ENCODE peak calls at places on chromosomes 6 and 20, in five cellular contexts. S is activated T-cell treated with anti-CD3 and anti-CD28 coated beads, Interleukin-2, amount 50 U/mL, for 48 hours; O is KG1; J is stimulated activated effector memory CD8-positive, alpha-beta T cell treated with anti-CD3 and anti-CD28 coated beads, Interleukin-12 subunit alpha, Interleukin-12 subunit beta, amount 100 ng/mL, for 72 hours; I is endothelial cell. X is an unnamed sample.

GRCh38 chr6:117232191-117232590 is 33.2 kb upstream of the VGLL2 start:
- DNase-seq in S (no peak), O (no peak), J (no peak), I (no peak), X (no peak)

GRCh38 chr6:159677226-159677901 is 15.7 kb downstream of the SOD2 start:
- DNase-seq in S (no peak), O (no peak), J (no peak), I (no peak), X (no peak)

GRCh38 chr6:20746024-20746423 is 211.8 kb downstream of the CDKAL1 start:
- DNase-seq in S (no peak), O (no peak), J (no peak), I (no peak), X (no peak)

GRCh38 chr20:34300809-34301586 is 2.2 kb downstream of the AHCY start:
- DNase-seq in S (no peak), O (no peak), J (no peak), I (no peak), X (no peak)

GRCh38 chr20:63968136-63968927 is 1.4 kb downstream of the ZNF512B start:
- DNase-seq in S (peak), O (no peak), J (no peak), I (no peak), X (no peak)

GRCh38 chr6:35824552-35825192 is 19.5 kb downstream of the LHFPL5 start:
- DNase-seq in S (no peak), O (no peak), J (no peak), I (no peak), X (no peak)

GRCh38 chr6:112016335-112016734 is 37.6 kb upstream of the CCN6 start:
- DNase-seq in S (peak), O (no peak), J (no peak), I (no peak), X (no peak)

GRCh38 chr6:53932502-53932901 is 137.7 kb downstream of the LRRC1 start:
- DNase-seq in S (no peak), O (no peak), J (no peak), I (no peak), X (no peak)

GRCh38 chr6:140636237-140636636 is 1261.8 kb upstream of the CITED2 start:
- DNase-seq in S (no peak), O (no peak), J (no peak), I (no peak), X (no peak)

GRCh38 chr20:15619816-15620215 is 953.4 kb downstream of the KIF16B start:
- DNase-seq in S (no peak), O (no peak), J (no peak), I (no peak), X (no peak)

GRCh38 chr6:121482004-121482693 is 46.7 kb downstream of the GJA1 start:
- DNase-seq in S (no peak), O (no peak), J (no peak), I (no peak), X (no peak)

GRCh38 chr6:12148317-12148801 is 136.2 kb downstream of the HIVEP1 start:
- DNase-seq in S (no peak), O (no peak), J (no peak), I (no peak), X (no peak)

GRCh38 chr6:7545509-7546369 is 4.3 kb downstream of the DSP start:
- DNase-seq in S (no peak), O (no peak), J (no peak), I (no peak), X (no peak)

GRCh38 chr6:2658788-2659187 is 91.9 kb downstream of the MYLK4 start:
- DNase-seq in S (no peak), O (no peak), J (peak), I (no peak), X (no peak)

GRCh38 chr20:4973330-4974097 is 27.8 kb downstream of the SLC23A2 start:
- DNase-seq in S (peak), O (peak), J (peak), I (no peak), X (no peak)

GRCh38 chr6:157150076-157150475 is 173.2 kb downstream of the TMEM242 start:
- DNase-seq in S (no peak), O (no peak), J (no peak), I (no peak), X (no peak)

GRCh38 chr20:63178889-63179751 is 36.8 kb downstream of the YTHDF1 start:
- DNase-seq in S (peak), O (no peak), J (peak), I (no peak), X (peak)

GRCh38 chr6:166076625-166077024 is 91.0 kb downstream of the TBXT start:
- DNase-seq in S (no peak), O (no peak), J (no peak), I (no peak), X (no peak)

GRCh38 chr20:38804682-38805501 is 605 bp upstream of the PPP1R16B start:
- DNase-seq in S (peak), O (peak), J (peak), I (peak), X (peak)

GRCh38 chr6:72218125-72218524 is 331.8 kb downstream of the RIMS1 start:
- DNase-seq in S (no peak), O (no peak), J (no peak), I (peak), X (peak)

GRCh38 chr6:2403546-2403945 is 158.1 kb upstream of the GMDS start:
- DNase-seq in S (no peak), O (no peak), J (no peak), I (no peak), X (no peak)

X was measured in neuronal stem cell.